ENCODE peak calls at places on chromosome 14, in seven cellular contexts. G, L, J, T, O, E and D are unnamed samples.

GRCh38 chr14:58769766-58770165 is 132.0 kb downstream of the DACT1 start:
- DNase-seq in O (no peak), T (no peak), E (no peak), J (no peak), G (no peak), L (no peak), D (no peak)

GRCh38 chr14:60514378-60515243 is 5.7 kb downstream of the SIX6 start:
- DNase-seq in O (no peak), J (no peak), L (peak; percentile 64), E (no peak), T (no peak), G (peak; percentile 47), D (no peak)

GRCh38 chr14:21275261-21275858 is 4.5 kb upstream of the RPGRIP1 start:
- DNase-seq in E (no peak), O (no peak), J (no peak), G (no peak), L (no peak), T (no peak), D (no peak)

GRCh38 chr14:89507926-89508460 is 91.0 kb upstream of the FOXN3 start:
- DNase-seq in O (no peak), E (no peak), G (no peak), L (no peak), T (no peak), J (no peak), D (no peak)

GRCh38 chr14:100709956-100710284 is 16.8 kb upstream of the DLK1 start:
- DNase-seq in G (no peak), L (no peak), O (no peak), J (no peak), T (no peak), E (no peak), D (no peak)

GRCh38 chr14:101473045-101473729 is 88.1 kb upstream of the DIO3 start:
- DNase-seq in L (peak; percentile 59), T (no peak), G (no peak), J (no peak), E (no peak), O (no peak), D (no peak)

GRCh38 chr14:58871972-58872530 is 234.3 kb downstream of the DACT1 start:
- DNase-seq in T (no peak), J (no peak), G (no peak), O (no peak), L (no peak), E (no peak), D (no peak)

GRCh38 chr14:100076630-100077029 is 11.4 kb downstream of the EVL start:
- DNase-seq in E (no peak), J (peak; percentile 58), G (no peak), L (peak; percentile 74), T (no peak), O (no peak), D (no peak)

GRCh38 chr14:69559581-69560011 is 15.1 kb downstream of the CCDC177 start:
- DNase-seq in E (peak; percentile 53), G (peak; percentile 28), O (no peak), J (no peak), L (no peak), T (no peak), D (no peak)

GRCh38 chr14:23447634-23448353 is 12.3 kb upstream of the MYH7 start:
- DNase-seq in O (no peak), G (no peak), J (no peak), T (no peak), L (no peak), E (no peak), D (no peak)

GRCh38 chr14:24513009-24513408 is 4.9 kb upstream of the CMA1 start:
- DNase-seq in E (no peak), J (no peak), O (no peak), G (no peak), T (no peak), L (no peak), D (no peak)

GRCh38 chr14:102020058-102020971 is 55.9 kb downstream of the DYNC1H1 start:
- DNase-seq in L (no peak), T (no peak), O (no peak), J (no peak), E (no peak), G (no peak), D (no peak)

GRCh38 chr14:51442513-51443175 is 202.6 kb downstream of the TMX1 start:
- DNase-seq in J (peak; percentile 56), O (no peak), E (no peak), L (no peak), T (no peak), G (no peak), D (no peak)

GRCh38 chr14:88986146-88986841 is 161.8 kb downstream of the TTC8 start:
- DNase-seq in L (no peak), G (no peak), T (no peak), E (no peak), O (no peak), J (no peak), D (no peak)

GRCh38 chr14:92690171-92691011 is 58.0 kb downstream of the LGMN start:
- DNase-seq in O (no peak), L (peak; percentile 67), J (peak; percentile 50), E (no peak), G (no peak), T (no peak), D (no peak)

GRCh38 chr14:49858383-49858782 is 5.8 kb upstream of the NEMF start:
- DNase-seq in L (no peak), E (no peak), T (no peak), O (no peak), G (no peak), J (no peak), D (no peak)

GRCh38 chr14:50003213-50004021 is 110.5 kb downstream of the ARF6 start:
- DNase-seq in T (peak; percentile 61), G (peak; percentile 52), O (peak; percentile 60), E (peak; percentile 16), J (peak; percentile 89), L (peak; percentile 94), D (peak; percentile 22)

GRCh38 chr14:76337619-76338545 is 38.1 kb upstream of the ESRRB start:
- DNase-seq in J (no peak), O (no peak), G (no peak), E (no peak), L (no peak), T (no peak), D (no peak)

GRCh38 chr14:93970589-93970966 is 5.8 kb downstream of the ASB2 start:
- DNase-seq in E (no peak), L (no peak), O (no peak), T (no peak), J (no peak), G (no peak), D (no peak)

GRCh38 chr14:85234626-85235025 is 295.3 kb upstream of the FLRT2 start:
- DNase-seq in J (no peak), E (no peak), T (no peak), G (no peak), O (no peak), L (no peak), D (no peak)

GRCh38 chr14:100398044-100398443 is 74.9 kb downstream of the SLC25A47 start:
- DNase-seq in E (no peak), T (no peak), J (no peak), O (no peak), G (no peak), L (no peak), D (no peak)

GRCh38 chr14:85527458-85527857 is 2.5 kb upstream of the FLRT2 start:
- DNase-seq in L (no peak), E (no peak), T (no peak), O (no peak), J (no peak), G (no peak), D (no peak)

GRCh38 chr14:104984056-104984894 is 1.3 kb upstream of the CLBA1 start:
- DNase-seq in T (no peak), J (peak; percentile 40), G (no peak), O (no peak), E (no peak), L (no peak), D (no peak)

GRCh38 chr14:33589334-33589733 is 361.5 kb downstream of the EGLN3 start:
- DNase-seq in T (no peak), J (no peak), O (no peak), E (no peak), L (no peak), G (no peak), D (no peak)

GRCh38 chr14:28666961-28667360 is 99.6 kb upstream of the FOXG1 start:
- DNase-seq in J (no peak), T (no peak), L (no peak), G (no peak), O (no peak), E (no peak), D (no peak)

GRCh38 chr14:79229383-79229875 is 981.9 kb downstream of the DIO2 start:
- DNase-seq in G (no peak), O (no peak), T (no peak), J (no peak), E (no peak), L (no peak), D (no peak)

GRCh38 chr14:60008042-60008441 is 83.7 kb upstream of the PCNX4 start:
- DNase-seq in E (no peak), O (no peak), T (no peak), G (no peak), J (no peak), L (no peak), D (no peak)

GRCh38 chr14:38616959-38617358 is 361.1 kb upstream of the CLEC14A start:
- DNase-seq in O (no peak), T (no peak), J (no peak), G (no peak), E (peak; percentile 50), L (peak; percentile 63), D (no peak)

GRCh38 chr14:68011629-68012028 is 192.1 kb downstream of the RAD51B start:
- DNase-seq in O (no peak), L (no peak), J (no peak), T (no peak), G (no peak), E (no peak), D (no peak)